ENCODE peak calls at places on chromosomes 12 and 14, in six cellular contexts. U is stomach, G is transverse colon, S is ovary, X is GM12878, C is K562. Z is an unnamed sample.

GRCh38 chr14:95784137-95784536 is 70.2 kb upstream of the TCL1A start:
- DNase-seq in U (no peak), G (no peak), S (no peak), X (no peak), C (no peak), Z (no peak)

GRCh38 chr12:63889236-63889635 is 44.7 kb downstream of the SRGAP1 start:
- DNase-seq in U (no peak), G (no peak), S (no peak), X (no peak), C (no peak), Z (no peak)

GRCh38 chr14:89720741-89721315 is 233.7 kb downstream of the EFCAB11 start:
- DNase-seq in U (peak; percentile 35), G (peak; percentile 43), S (no peak), X (peak; percentile 50), C (no peak), Z (no peak)

GRCh38 chr14:66920196-66920595 is 269.0 kb upstream of the GARIN2 start:
- DNase-seq in U (no peak), G (no peak), S (no peak), X (no peak), C (no peak), Z (no peak)

GRCh38 chr14:37326434-37326833 is 128.7 kb downstream of the MIPOL1 start:
- DNase-seq in U (no peak), G (no peak), S (no peak), X (no peak), C (no peak), Z (no peak)

GRCh38 chr12:1740161-1740948 is 49.5 kb downstream of the ADIPOR2 start:
- DNase-seq in U (no peak), G (no peak), S (no peak), X (no peak), C (no peak), Z (no peak)

GRCh38 chr14:102633906-102634595 is 41.6 kb downstream of the RCOR1 start:
- DNase-seq in U (no peak), G (no peak), S (no peak), X (peak; percentile 26), C (no peak), Z (no peak)

GRCh38 chr12:21647179-21647578 is 10.5 kb downstream of the LDHB start:
- DNase-seq in U (no peak), G (no peak), S (no peak), X (no peak), C (no peak), Z (no peak)

GRCh38 chr12:40170593-40170992 is 54.2 kb upstream of the LRRK2 start:
- DNase-seq in U (no peak), G (no peak), S (no peak), X (no peak), C (no peak), Z (no peak)

GRCh38 chr12:39176376-39176775 is 266.5 kb downstream of the KIF21A start:
- DNase-seq in U (no peak), G (no peak), S (no peak), X (no peak), C (no peak), Z (no peak)

GRCh38 chr14:41343857-41344256 is 262.8 kb upstream of the LRFN5 start:
- DNase-seq in U (no peak), G (no peak), S (no peak), X (no peak), C (no peak), Z (no peak)

GRCh38 chr14:76924363-76925151 is 98.3 kb downstream of the LRRC74A start:
- DNase-seq in U (no peak), G (no peak), S (no peak), X (no peak), C (peak; percentile 18), Z (no peak)

GRCh38 chr12:124411291-124411878 is 116.5 kb downstream of the RFLNA start:
- DNase-seq in U (no peak), G (peak; percentile 63), S (peak; percentile 86), X (no peak), C (no peak), Z (peak; percentile 96)

GRCh38 chr12:21301-22189 is 45.0 kb upstream of the IQSEC3 start:
- DNase-seq in U (no peak), G (no peak), S (no peak), X (peak; percentile 11), C (no peak), Z (no peak)

GRCh38 chr12:38875571-38876228 is 29.7 kb downstream of the CPNE8 start:
- DNase-seq in U (no peak), G (no peak), S (no peak), X (no peak), C (no peak), Z (no peak)

GRCh38 chr12:72547593-72547992 is 275.4 kb downstream of the TRHDE start:
- DNase-seq in U (no peak), G (no peak), S (no peak), X (no peak), C (no peak), Z (no peak)

GRCh38 chr14:36068777-36069534 is 107.6 kb downstream of the PTCSC3 start:
- DNase-seq in U (no peak), G (no peak), S (no peak), X (no peak), C (no peak), Z (no peak)

GRCh38 chr14:88798161-88798560 is 5.4 kb upstream of the EML5 start:
- DNase-seq in U (no peak), G (no peak), S (no peak), X (no peak), C (no peak), Z (no peak)

GRCh38 chr12:56115329-56115728 is 1.1 kb upstream of the RPL41 start:
- DNase-seq in U (no peak), G (no peak), S (peak; percentile 55), X (no peak), C (no peak), Z (peak; percentile 77)

GRCh38 chr14:103748539-103748867 is 32.9 kb downstream of the ZFYVE21 start:
- DNase-seq in U (peak; percentile 26), G (no peak), S (no peak), X (no peak), C (no peak), Z (peak; percentile 47)

GRCh38 chr12:107884769-107885694 is 110.5 kb downstream of the ASCL4 start:
- DNase-seq in U (peak; percentile 67), G (peak; percentile 60), S (no peak), X (no peak), C (peak; percentile 58), Z (peak; percentile 74)

GRCh38 chr12:62698701-62699101 is 232.1 kb downstream of the MON2 start:
- DNase-seq in U (no peak), G (no peak), S (no peak), X (no peak), C (no peak), Z (no peak)

GRCh38 chr14:51846631-51847488 is 13.6 kb upstream of the GNG2 start:
- DNase-seq in U (peak; percentile 45), G (peak; percentile 67), S (no peak), X (peak; percentile 93), C (no peak), Z (peak; percentile 68)
- TF ChIP-seq EP300 in U (no peak), G (no peak), S (no peak), X (peak; percentile 75), C (no peak), Z (no peak)

DNA sequence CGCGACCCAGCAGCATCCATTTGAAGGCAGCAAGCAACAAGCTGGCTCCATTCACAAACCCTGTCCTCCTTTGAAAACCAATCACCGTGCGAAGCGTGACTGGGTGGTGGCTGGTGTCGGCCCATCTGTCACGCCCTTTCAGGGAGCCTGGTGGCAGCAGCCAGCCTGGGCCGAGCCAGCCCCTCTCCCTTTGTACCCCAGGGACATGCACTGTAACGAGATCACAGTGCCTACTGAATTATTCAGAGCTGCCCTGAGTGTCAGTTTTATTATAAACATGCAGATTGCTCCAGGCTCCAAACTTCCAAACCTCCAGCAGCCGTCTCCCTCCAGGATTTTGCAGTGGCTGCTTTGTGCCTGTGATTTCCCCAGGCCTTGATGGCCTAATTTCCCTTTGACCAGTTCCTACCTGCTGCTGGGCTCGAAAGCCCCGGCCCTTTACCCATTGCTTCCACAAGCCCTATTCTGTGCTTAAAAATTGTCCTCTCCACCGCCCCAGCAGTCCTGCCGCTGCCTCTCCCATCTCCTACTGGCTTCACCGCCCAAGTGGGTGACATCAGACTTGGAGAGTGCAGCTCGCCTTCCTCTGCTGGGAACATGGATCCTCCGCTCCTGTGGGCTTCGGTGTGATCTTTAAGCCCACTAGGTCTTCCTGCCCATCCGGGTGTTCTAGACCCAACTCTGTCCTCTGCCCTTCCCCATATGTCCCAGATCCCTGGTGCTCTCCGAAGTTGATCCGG is 22.5 kb upstream of the CTDSP2 start:
- DNase-seq in U (no peak), G (no peak), S (no peak), X (no peak), C (no peak), Z (peak; percentile 84)
- H3K4me3 ChIP-seq in U (no peak overlapping the region), G (no peak overlapping the region), S (no peak overlapping the region), X (no peak overlapping the region), C (no peak overlapping the region), Z (no peak overlapping the region)

GRCh38 chr12:67649165-67650126 is 901 bp downstream of the DYRK2 start:
- DNase-seq in U (peak; percentile 43), G (peak; percentile 57), S (peak; percentile 56), X (no peak), C (peak; percentile 64), Z (peak; percentile 74)

GRCh38 chr12:67648306-67649164 is at the start of gene DYRK2:
- DNase-seq in U (peak; percentile 82), G (peak; percentile 85), S (peak; percentile 88), X (no peak), C (peak; percentile 88), Z (peak; percentile 90)

GRCh38 chr12:67647251-67647546 is 1.3 kb upstream of the DYRK2 start:
- DNase-seq in U (no peak), G (no peak), S (no peak), X (no peak), C (no peak), Z (no peak)

GRCh38 chr12:67646775-67647174 is 1.8 kb upstream of the DYRK2 start:
- DNase-seq in U (no peak), G (no peak), S (no peak), X (no peak), C (no peak), Z (no peak)

GRCh38 chr12:67647547-67648305 is 819 bp upstream of the DYRK2 start:
- DNase-seq in U (peak; percentile 74), G (peak; percentile 87), S (peak; percentile 81), X (no peak), C (peak; percentile 70), Z (peak; percentile 93)
- TF ChIP-seq EP300 in U (no peak), G (no peak), S (no peak), X (no peak), C (no peak), Z (no peak)

DNA sequence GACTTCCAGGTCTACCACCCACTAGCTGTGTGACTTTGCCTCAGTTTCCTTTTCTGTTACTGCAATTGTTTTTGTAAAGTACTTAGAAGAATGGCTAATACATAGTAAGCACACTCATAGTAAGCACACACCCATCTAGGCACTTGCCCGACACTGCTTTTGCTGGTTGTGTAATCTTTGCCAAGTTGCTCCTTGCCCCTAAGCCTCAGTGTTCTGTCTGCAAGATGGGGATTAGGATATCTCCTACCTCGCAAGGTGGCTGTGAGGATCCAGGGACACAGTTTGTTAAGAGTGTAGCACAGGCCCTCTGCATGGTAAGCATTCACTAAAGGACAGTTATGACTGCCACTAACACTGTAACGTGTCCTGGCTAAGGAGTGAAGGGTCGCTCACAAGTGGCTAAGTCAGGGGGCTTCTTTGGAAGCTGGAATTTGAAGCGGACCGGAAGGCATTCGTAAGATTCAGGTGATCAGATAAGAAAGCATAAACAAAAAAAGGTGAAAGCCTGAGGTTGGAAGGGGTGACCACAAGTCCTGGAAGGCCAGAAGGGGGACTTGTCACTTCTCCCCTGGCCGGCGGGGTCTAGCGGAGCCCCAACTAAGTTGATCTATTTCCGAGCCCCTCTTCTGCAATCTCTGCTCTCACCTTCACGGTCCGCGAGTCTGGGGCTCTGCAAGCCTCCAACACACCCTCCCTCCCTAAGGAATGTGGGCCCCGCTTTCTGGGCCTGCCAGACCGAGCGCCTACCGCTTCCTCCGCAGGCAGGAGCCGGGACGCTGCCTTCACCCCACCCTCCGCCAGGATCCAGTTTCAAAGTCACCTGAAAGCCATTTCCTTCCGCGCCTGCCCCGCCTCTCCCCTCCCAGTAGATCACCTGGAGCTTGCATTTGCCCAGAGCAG is 1.5 kb upstream of the PLEKHG3 start:
- DNase-seq in U (peak; percentile 80), G (peak; percentile 81), S (no peak), X (no peak), C (no peak), Z (peak; percentile 64)
- H3K4me3 ChIP-seq in U (no peak overlapping the region), G (peak overlapping the region; percentile 75), S (no peak overlapping the region), X (no peak overlapping the region), C (no peak overlapping the region), Z (no peak overlapping the region)